ENCODE peak calls at places on chromosomes 3 and 15, in seven cellular contexts. M, B, L, I, T, Q and P are unnamed samples.

GRCh38 chr3:127035672-127036071 is 52.8 kb downstream of the PLXNA1 start:
- DNase-seq in M (peak; percentile 50), B (no peak), L (no peak), I (peak; percentile 74), T (no peak), Q (peak; percentile 62), P (no peak)

GRCh38 chr3:169604568-169604967 is 58.9 kb downstream of the MECOM start:
- DNase-seq in M (peak; percentile 23), B (no peak), L (no peak), I (no peak), T (no peak), Q (no peak), P (no peak)

GRCh38 chr15:40111888-40112287 is 3.2 kb upstream of the BMF start:
- DNase-seq in M (no peak), B (no peak), L (no peak), I (no peak), T (no peak), Q (no peak), P (no peak)

GRCh38 chr3:53817211-53817610 is 29.0 kb downstream of the CHDH start:
- DNase-seq in M (no peak), B (no peak), L (no peak), I (no peak), T (no peak), Q (no peak), P (no peak)

GRCh38 chr3:17544632-17545031 is 197.8 kb downstream of the TBC1D5 start:
- DNase-seq in M (peak; percentile 21), B (no peak), L (no peak), I (no peak), T (no peak), Q (no peak), P (no peak)

GRCh38 chr3:55167586-55168317 is 239.9 kb upstream of the LRTM1 start:
- DNase-seq in M (no peak), B (no peak), L (no peak), I (peak; percentile 88), T (no peak), Q (no peak), P (no peak)

GRCh38 chr3:173789530-173789929 is 392.0 kb downstream of the NLGN1 start:
- DNase-seq in M (no peak), B (no peak), L (no peak), I (no peak), T (no peak), Q (no peak), P (no peak)

GRCh38 chr15:74327756-74328155 is 39.7 kb downstream of the CYP11A1 start:
- DNase-seq in M (no peak), B (no peak), L (no peak), I (no peak), T (no peak), Q (no peak), P (no peak)

GRCh38 chr3:4984511-4984864 is 5.3 kb downstream of the BHLHE40 start:
- DNase-seq in M (peak; percentile 39), B (no peak), L (no peak), I (no peak), T (no peak), Q (no peak), P (no peak)

GRCh38 chr3:135752851-135753250 is 212.7 kb upstream of the PPP2R3A start:
- DNase-seq in M (peak; percentile 12), B (no peak), L (peak; percentile 48), I (no peak), T (no peak), Q (no peak), P (no peak)

GRCh38 chr3:72821170-72821781 is 27.0 kb downstream of the SHQ1 start:
- DNase-seq in M (no peak), B (peak; percentile 31), L (no peak), I (no peak), T (peak; percentile 8), Q (no peak), P (no peak)

GRCh38 chr3:194399874-194400411 is 877 bp upstream of the GP5 start:
- DNase-seq in M (no peak), B (no peak), L (no peak), I (no peak), T (no peak), Q (no peak), P (no peak)

GRCh38 chr3:100864471-100865268 is 128.6 kb downstream of the ABI3BP start:
- DNase-seq in M (no peak), B (no peak), L (no peak), I (no peak), T (no peak), Q (no peak), P (no peak)

GRCh38 chr3:48088056-48088748 is 72.0 kb upstream of the MAP4 start:
- DNase-seq in M (no peak), B (no peak), L (no peak), I (no peak), T (no peak), Q (peak; percentile 29), P (no peak)

GRCh38 chr15:48040166-48040817 is 80.5 kb upstream of the SLC24A5 start:
- DNase-seq in M (no peak), B (no peak), L (no peak), I (no peak), T (no peak), Q (no peak), P (no peak)

GRCh38 chr3:14210843-14211594 is 32.4 kb downstream of the LSM3 start:
- DNase-seq in M (no peak), B (no peak), L (no peak), I (peak; percentile 89), T (no peak), Q (no peak), P (no peak)

GRCh38 chr3:124137264-124137663 is 145.3 kb upstream of the ROPN1 start:
- DNase-seq in M (no peak), B (peak; percentile 93), L (no peak), I (no peak), T (no peak), Q (no peak), P (no peak)

GRCh38 chr3:242986-243706 is 46.6 kb downstream of the CHL1 start:
- DNase-seq in M (no peak), B (no peak), L (no peak), I (no peak), T (no peak), Q (no peak), P (no peak)

GRCh38 chr3:183215591-183216202 is 37.4 kb upstream of the B3GNT5 start:
- DNase-seq in M (no peak), B (no peak), L (no peak), I (no peak), T (no peak), Q (no peak), P (no peak)

GRCh38 chr3:45011756-45012441 is 14.2 kb upstream of the CLEC3B start:
- DNase-seq in M (no peak), B (no peak), L (no peak), I (peak; percentile 87), T (no peak), Q (peak; percentile 64), P (no peak)

GRCh38 chr3:141875893-141876380 is 506 bp upstream of the ATP1B3 start:
- DNase-seq in M (peak; percentile 73), B (no peak), L (peak; percentile 52), I (peak; percentile 60), T (peak; percentile 72), Q (peak; percentile 74), P (no peak)

GRCh38 chr15:72934006-72934405 is 118.3 kb upstream of the NEO1 start:
- DNase-seq in M (no peak), B (no peak), L (no peak), I (no peak), T (no peak), Q (no peak), P (no peak)

GRCh38 chr15:32970847-32971246 is 223.7 kb downstream of the FMN1 start:
- DNase-seq in M (no peak), B (no peak), L (no peak), I (no peak), T (no peak), Q (no peak), P (no peak)

GRCh38 chr3:72891053-72891855 is 3.4 kb downstream of the GXYLT2 start:
- DNase-seq in M (no peak), B (peak; percentile 29), L (no peak), I (peak; percentile 87), T (no peak), Q (peak; percentile 34), P (no peak)

GRCh38 chr15:64246364-64247189 is 83.8 kb upstream of the PPIB start:
- DNase-seq in M (peak; percentile 98), B (peak; percentile 58), L (no peak), I (peak; percentile 91), T (peak; percentile 57), Q (no peak), P (no peak)